ENCODE peak calls at places on chromosomes 11 and 22, in six cellular contexts. One of them, this sample, is unnamed.

GRCh38 chr11:2387266-2387982 is 10.3 kb downstream of the CD81 start:
- DNase-seq in adrenal gland: peak; percentile 77
- DNase-seq in PC-3: no peak
- DNase-seq in CD8-positive, alpha-beta T cell: no peak
- DNase-seq in A549: no peak
- DNase-seq in AG04449: no peak
- DNase-seq in this sample: peak; percentile 16

GRCh38 chr22:41223535-41223934 is 17.2 kb downstream of the CHADL start:
- DNase-seq in AG04449: no peak
- DNase-seq in PC-3: no peak
- DNase-seq in adrenal gland: no peak
- DNase-seq in CD8-positive, alpha-beta T cell: no peak
- DNase-seq in A549: no peak
- DNase-seq in this sample: no peak

GRCh38 chr11:133215529-133216230 is 316.6 kb downstream of the OPCML start:
- DNase-seq in adrenal gland: no peak
- DNase-seq in CD8-positive, alpha-beta T cell: no peak
- DNase-seq in AG04449: no peak
- DNase-seq in A549: no peak
- DNase-seq in PC-3: no peak
- DNase-seq in this sample: no peak

GRCh38 chr22:38176170-38176741 is 5.4 kb downstream of the PLA2G6 start:
- DNase-seq in PC-3: no peak
- DNase-seq in CD8-positive, alpha-beta T cell: no peak
- DNase-seq in AG04449: peak; percentile 41
- DNase-seq in A549: no peak
- DNase-seq in adrenal gland: peak; percentile 92
- DNase-seq in this sample: peak; percentile 53

GRCh38 chr22:20246368-20247009 is 21.6 kb downstream of the RTN4R start:
- DNase-seq in PC-3: no peak
- DNase-seq in adrenal gland: no peak
- DNase-seq in CD8-positive, alpha-beta T cell: no peak
- DNase-seq in A549: no peak
- DNase-seq in AG04449: no peak
- DNase-seq in this sample: no peak

GRCh38 chr22:37412445-37413250 is 14.6 kb downstream of the ELFN2 start:
- DNase-seq in adrenal gland: no peak
- DNase-seq in PC-3: peak; percentile 75
- DNase-seq in AG04449: no peak
- DNase-seq in A549: no peak
- DNase-seq in CD8-positive, alpha-beta T cell: no peak
- DNase-seq in this sample: no peak

GRCh38 chr11:5749836-5750235 is 4.2 kb upstream of the OR52N4 start:
- DNase-seq in adrenal gland: no peak
- DNase-seq in CD8-positive, alpha-beta T cell: no peak
- DNase-seq in PC-3: no peak
- DNase-seq in AG04449: no peak
- DNase-seq in A549: no peak
- DNase-seq in this sample: no peak

GRCh38 chr11:62132689-62133293 is 9.0 kb downstream of the INCENP start:
- DNase-seq in adrenal gland: peak; percentile 44
- DNase-seq in AG04449: no peak
- DNase-seq in PC-3: no peak
- DNase-seq in A549: no peak
- DNase-seq in CD8-positive, alpha-beta T cell: no peak
- DNase-seq in this sample: no peak

GRCh38 chr22:37676691-37677627 is 1.5 kb downstream of the LGALS1 start:
- DNase-seq in CD8-positive, alpha-beta T cell: peak; percentile 89
- DNase-seq in A549: peak; percentile 83
- DNase-seq in AG04449: peak; percentile 87
- DNase-seq in PC-3: peak; percentile 93
- DNase-seq in adrenal gland: peak; percentile 93
- DNase-seq in this sample: peak; percentile 77

GRCh38 chr11:126443120-126443519 is 87.6 kb downstream of the ST3GAL4 start:
- DNase-seq in PC-3: no peak
- DNase-seq in AG04449: no peak
- DNase-seq in CD8-positive, alpha-beta T cell: no peak
- DNase-seq in A549: no peak
- DNase-seq in adrenal gland: peak; percentile 87
- DNase-seq in this sample: no peak

GRCh38 chr22:44664149-44664548 is 37.9 kb upstream of the PRR5 start:
- DNase-seq in CD8-positive, alpha-beta T cell: peak; percentile 52
- DNase-seq in A549: no peak
- DNase-seq in AG04449: no peak
- DNase-seq in adrenal gland: peak; percentile 85
- DNase-seq in PC-3: no peak
- DNase-seq in this sample: no peak

GRCh38 chr11:85232559-85232958 is 394.6 kb downstream of the DLG2 start:
- DNase-seq in CD8-positive, alpha-beta T cell: no peak
- DNase-seq in A549: no peak
- DNase-seq in PC-3: no peak
- DNase-seq in adrenal gland: no peak
- DNase-seq in AG04449: no peak
- DNase-seq in this sample: no peak

GRCh38 chr11:17703951-17704350 is 15.4 kb upstream of the MYOD1 start:
- DNase-seq in CD8-positive, alpha-beta T cell: no peak
- DNase-seq in PC-3: peak; percentile 29
- DNase-seq in AG04449: no peak
- DNase-seq in A549: peak; percentile 36
- DNase-seq in adrenal gland: no peak
- DNase-seq in this sample: no peak

GRCh38 chr11:85699957-85700741 is 14.2 kb upstream of the CCDC89 start:
- DNase-seq in AG04449: no peak
- DNase-seq in A549: no peak
- DNase-seq in PC-3: no peak
- DNase-seq in CD8-positive, alpha-beta T cell: no peak
- DNase-seq in adrenal gland: no peak
- DNase-seq in this sample: no peak

GRCh38 chr11:78698612-78699011 is 123.9 kb upstream of the NARS2 start:
- DNase-seq in PC-3: peak; percentile 97
- DNase-seq in A549: no peak
- DNase-seq in AG04449: peak; percentile 26
- DNase-seq in CD8-positive, alpha-beta T cell: no peak
- DNase-seq in adrenal gland: peak; percentile 74
- DNase-seq in this sample: peak; percentile 45

GRCh38 chr11:17379383-17380180 is 8.9 kb downstream of the KCNJ11 start:
- DNase-seq in AG04449: no peak
- DNase-seq in adrenal gland: no peak
- DNase-seq in CD8-positive, alpha-beta T cell: no peak
- DNase-seq in PC-3: no peak
- DNase-seq in A549: no peak
- DNase-seq in this sample: no peak

GRCh38 chr11:131745405-131745804 is 375.0 kb downstream of the NTM start:
- DNase-seq in CD8-positive, alpha-beta T cell: no peak
- DNase-seq in AG04449: no peak
- DNase-seq in A549: no peak
- DNase-seq in adrenal gland: no peak
- DNase-seq in PC-3: peak; percentile 26
- DNase-seq in this sample: no peak

GRCh38 chr11:80778432-80778831 is 1337.6 kb upstream of the TENM4 start:
- DNase-seq in PC-3: no peak
- DNase-seq in CD8-positive, alpha-beta T cell: no peak
- DNase-seq in A549: no peak
- DNase-seq in AG04449: no peak
- DNase-seq in adrenal gland: no peak
- DNase-seq in this sample: no peak

GRCh38 chr11:126547691-126548090 is 192.2 kb downstream of the ST3GAL4 start:
- DNase-seq in CD8-positive, alpha-beta T cell: no peak
- DNase-seq in A549: no peak
- DNase-seq in PC-3: no peak
- DNase-seq in AG04449: no peak
- DNase-seq in adrenal gland: no peak
- DNase-seq in this sample: no peak

GRCh38 chr22:46577361-46578249 is 40.2 kb upstream of the CELSR1 start:
- DNase-seq in AG04449: no peak
- DNase-seq in A549: no peak
- DNase-seq in adrenal gland: no peak
- DNase-seq in CD8-positive, alpha-beta T cell: no peak
- DNase-seq in PC-3: no peak
- DNase-seq in this sample: no peak

GRCh38 chr11:128905345-128906184 is 14.4 kb downstream of the KCNJ5 start:
- DNase-seq in A549: peak; percentile 70
- DNase-seq in PC-3: peak; percentile 77
- DNase-seq in AG04449: no peak
- DNase-seq in CD8-positive, alpha-beta T cell: peak; percentile 13
- DNase-seq in adrenal gland: peak; percentile 76
- DNase-seq in this sample: no peak

GRCh38 chr11:119615003-119615878 is 113.8 kb downstream of the NECTIN1 start:
- DNase-seq in AG04449: peak; percentile 36
- DNase-seq in A549: peak; percentile 56
- DNase-seq in CD8-positive, alpha-beta T cell: no peak
- DNase-seq in PC-3: peak; percentile 97
- DNase-seq in adrenal gland: no peak
- DNase-seq in this sample: peak; percentile 94

GRCh38 chr11:2521681-2522630 is 77.1 kb downstream of the KCNQ1 start:
- DNase-seq in CD8-positive, alpha-beta T cell: no peak
- DNase-seq in AG04449: no peak
- DNase-seq in A549: no peak
- DNase-seq in PC-3: no peak
- DNase-seq in adrenal gland: peak; percentile 62
- DNase-seq in this sample: no peak

GRCh38 chr11:58963551-58964075 is 24.3 kb downstream of the GLYATL1 start:
- DNase-seq in CD8-positive, alpha-beta T cell: no peak
- DNase-seq in A549: peak; percentile 53
- DNase-seq in PC-3: no peak
- DNase-seq in AG04449: no peak
- DNase-seq in adrenal gland: no peak
- DNase-seq in this sample: peak; percentile 34

GRCh38 chr22:31871475-31871874 is 72.9 kb upstream of the YWHAH start:
- DNase-seq in adrenal gland: no peak
- DNase-seq in A549: no peak
- DNase-seq in CD8-positive, alpha-beta T cell: no peak
- DNase-seq in PC-3: no peak
- DNase-seq in AG04449: no peak
- DNase-seq in this sample: no peak

GRCh38 chr22:31870890-31871289 is 73.4 kb upstream of the YWHAH start:
- DNase-seq in CD8-positive, alpha-beta T cell: no peak
- DNase-seq in AG04449: peak; percentile 7
- DNase-seq in A549: peak; percentile 74
- DNase-seq in PC-3: peak; percentile 91
- DNase-seq in adrenal gland: peak; percentile 63
- DNase-seq in this sample: no peak

GRCh38 chr22:31876156-31877035 is 67.9 kb upstream of the YWHAH start:
- DNase-seq in AG04449: peak; percentile 36
- DNase-seq in PC-3: no peak
- DNase-seq in adrenal gland: no peak
- DNase-seq in CD8-positive, alpha-beta T cell: no peak
- DNase-seq in A549: no peak
- DNase-seq in this sample: no peak

GRCh38 chr22:31874821-31875220 is 69.5 kb upstream of the YWHAH start:
- DNase-seq in AG04449: no peak
- DNase-seq in adrenal gland: no peak
- DNase-seq in CD8-positive, alpha-beta T cell: no peak
- DNase-seq in A549: no peak
- DNase-seq in PC-3: no peak
- DNase-seq in this sample: no peak

GRCh38 chr22:31872209-31872608 is 72.1 kb upstream of the YWHAH start:
- DNase-seq in PC-3: no peak
- DNase-seq in A549: peak; percentile 14
- DNase-seq in AG04449: no peak
- DNase-seq in adrenal gland: peak; percentile 57
- DNase-seq in CD8-positive, alpha-beta T cell: no peak
- DNase-seq in this sample: no peak
- TF ChIP-seq CTCF in PC-3: no peak
- TF ChIP-seq CTCF in A549: no peak
- TF ChIP-seq CTCF in AG04449: no peak
- TF ChIP-seq CTCF in adrenal gland: peak; percentile 11
- TF ChIP-seq CTCF in CD8-positive, alpha-beta T cell: no peak
- TF ChIP-seq CTCF in this sample: no peak

DNA sequence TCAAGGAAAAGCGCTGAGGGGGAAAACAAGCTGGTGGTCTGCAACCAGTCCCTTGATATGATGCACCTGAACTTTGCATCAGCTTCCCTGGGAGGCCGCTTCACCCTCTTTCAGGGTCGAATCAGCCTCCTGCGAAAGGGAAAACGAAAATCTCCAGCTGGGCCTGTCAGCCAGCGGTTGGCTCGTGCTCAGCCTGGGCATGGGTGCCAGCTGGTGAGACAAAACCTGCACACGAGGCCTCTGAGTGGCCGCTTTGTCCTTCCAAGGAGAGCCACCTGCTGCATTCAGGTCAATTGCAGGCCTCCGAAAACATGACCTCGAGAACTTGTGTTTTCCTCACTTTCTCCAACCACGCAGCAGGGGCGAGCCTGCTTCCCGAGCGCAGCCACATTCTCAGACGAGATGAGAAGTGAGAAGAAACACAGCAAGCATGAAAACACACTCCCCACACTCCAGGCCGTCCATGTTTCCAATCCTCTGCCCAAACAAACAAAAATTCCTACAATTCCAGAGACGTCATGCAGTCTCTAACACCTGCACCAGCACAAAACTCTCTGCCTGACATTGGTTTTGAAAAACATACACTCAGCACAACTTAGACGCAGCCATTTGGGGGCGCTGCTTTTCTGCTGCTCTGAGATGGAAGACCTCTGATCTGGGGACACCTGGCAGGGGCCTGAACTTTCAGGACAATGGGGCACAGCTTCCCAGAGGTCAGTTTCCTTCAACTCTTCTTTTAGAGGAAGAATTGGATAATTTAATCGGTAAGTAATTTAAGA is 77.1 kb downstream of the DHCR7 start:
- DNase-seq in adrenal gland: no peak
- DNase-seq in AG04449: no peak
- DNase-seq in CD8-positive, alpha-beta T cell: no peak
- DNase-seq in A549: no peak
- DNase-seq in PC-3: no peak
- DNase-seq in this sample: no peak
- TF ChIP-seq CTCF in adrenal gland: no peak
- TF ChIP-seq CTCF in AG04449: no peak
- TF ChIP-seq CTCF in CD8-positive, alpha-beta T cell: no peak
- TF ChIP-seq CTCF in A549: no peak
- TF ChIP-seq CTCF in PC-3: peak; percentile 47
- TF ChIP-seq CTCF in this sample: no peak

DNA sequence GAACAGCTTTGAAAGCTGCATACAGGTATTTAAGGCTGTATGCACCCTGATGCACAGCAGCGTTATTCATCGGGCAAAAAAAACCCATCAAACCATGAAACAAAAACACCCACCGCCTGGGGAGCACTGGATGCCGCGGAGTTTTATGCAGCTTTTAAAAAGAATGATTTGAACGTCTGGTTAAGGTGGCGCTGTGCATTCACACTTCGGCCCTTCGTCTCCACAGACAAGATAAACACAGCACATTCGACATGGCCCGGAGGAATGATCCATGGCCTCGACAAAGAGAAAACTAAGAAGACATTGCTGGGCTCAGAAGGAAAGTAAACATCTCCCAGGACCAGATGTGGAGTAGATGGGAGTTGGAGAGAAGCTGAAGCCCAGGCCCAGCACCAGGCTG is 40.8 kb upstream of the GAL start:
- DNase-seq in AG04449: no peak
- DNase-seq in CD8-positive, alpha-beta T cell: no peak
- DNase-seq in A549: peak; percentile 54
- DNase-seq in adrenal gland: no peak
- DNase-seq in PC-3: peak; percentile 49
- DNase-seq in this sample: no peak
- TF ChIP-seq CTCF in AG04449: no peak
- TF ChIP-seq CTCF in CD8-positive, alpha-beta T cell: no peak
- TF ChIP-seq CTCF in A549: peak; percentile 43
- TF ChIP-seq CTCF in adrenal gland: no peak
- TF ChIP-seq CTCF in PC-3: peak; percentile 52
- TF ChIP-seq CTCF in this sample: peak; percentile 26

GRCh38 chr11:95972055-95972454 is 48.1 kb upstream of the MTMR2 start:
- DNase-seq in A549: no peak
- DNase-seq in adrenal gland: no peak
- DNase-seq in AG04449: no peak
- DNase-seq in PC-3: no peak
- DNase-seq in CD8-positive, alpha-beta T cell: no peak
- DNase-seq in this sample: no peak

GRCh38 chr11:95968585-95968984 is 44.7 kb upstream of the MTMR2 start:
- DNase-seq in AG04449: no peak
- DNase-seq in adrenal gland: no peak
- DNase-seq in CD8-positive, alpha-beta T cell: no peak
- DNase-seq in A549: no peak
- DNase-seq in PC-3: peak; percentile 56
- DNase-seq in this sample: no peak
- TF ChIP-seq CTCF in AG04449: peak; percentile 10
- TF ChIP-seq CTCF in adrenal gland: peak; percentile 14
- TF ChIP-seq CTCF in CD8-positive, alpha-beta T cell: no peak
- TF ChIP-seq CTCF in A549: no peak
- TF ChIP-seq CTCF in PC-3: peak; percentile 80
- TF ChIP-seq CTCF in this sample: peak; percentile 29